ENCODE peak calls at places on chromosomes 3 and 15, in five cellular contexts. V is H1, W is neuronal stem cell, M is mesenchymal stem cell, U is trophoblast cell. Z is an unnamed sample.

GRCh38 chr3:16945330-16945729 is 60.6 kb downstream of the PLCL2 start:
- DNase-seq in V (no peak), W (no peak), M (no peak), U (no peak), Z (no peak)

GRCh38 chr3:134148534-134148933 is 102.1 kb downstream of the RYK start:
- DNase-seq in V (no peak), W (no peak), M (no peak), U (no peak), Z (no peak)

GRCh38 chr3:43762486-43762885 is 71.7 kb downstream of the ABHD5 start:
- DNase-seq in V (no peak), W (no peak), M (no peak), U (peak), Z (no peak)

GRCh38 chr3:119558528-119559339 is 680 bp downstream of the CD80 start:
- DNase-seq in V (no peak), W (no peak), M (no peak), U (no peak), Z (no peak)

GRCh38 chr3:168884353-168884903 is 779.1 kb downstream of the MECOM start:
- DNase-seq in V (no peak), W (no peak), M (peak), U (no peak), Z (no peak)

GRCh38 chr3:8987673-8988655 is 24.7 kb upstream of the RAD18 start:
- DNase-seq in V (peak), W (peak), M (peak), U (no peak), Z (peak)

GRCh38 chr3:25820372-25820771 is 30.5 kb downstream of the OXSM start:
- DNase-seq in V (no peak), W (no peak), M (peak), U (no peak), Z (peak)

GRCh38 chr15:62067448-62068044 is 769 bp downstream of the C2CD4A start:
- DNase-seq in V (peak), W (peak), M (peak), U (peak), Z (peak)

GRCh38 chr15:52803543-52804306 is 13.6 kb upstream of the ONECUT1 start:
- DNase-seq in V (no peak), W (peak), M (no peak), U (no peak), Z (no peak)

GRCh38 chr15:48644827-48645557 is 517 bp downstream of the FBN1 start:
- DNase-seq in V (peak), W (peak), M (peak), U (peak), Z (peak)

GRCh38 chr15:40197434-40197833 is 36.6 kb downstream of the BUB1B start:
- DNase-seq in V (no peak), W (no peak), M (no peak), U (no peak), Z (no peak)

GRCh38 chr15:69200773-69201745 is 40.6 kb downstream of the GLCE start:
- DNase-seq in V (no peak), W (no peak), M (no peak), U (no peak), Z (no peak)

GRCh38 chr15:82995076-82995475 is 9.1 kb downstream of the RAMAC start:
- DNase-seq in V (no peak), W (no peak), M (no peak), U (no peak), Z (no peak)

GRCh38 chr3:57757642-57758297 is 1.7 kb downstream of the SLMAP start:
- DNase-seq in V (no peak), W (peak), M (peak), U (peak), Z (no peak)

GRCh38 chr15:48796930-48797329 is 13.9 kb downstream of the CEP152 start:
- DNase-seq in V (no peak), W (no peak), M (peak), U (no peak), Z (no peak)

GRCh38 chr3:183117046-183117445 is 17.8 kb upstream of the MCCC1 start:
- DNase-seq in V (no peak), W (no peak), M (no peak), U (peak), Z (no peak)

GRCh38 chr15:75349851-75350588 is 3.2 kb downstream of the NEIL1 start:
- DNase-seq in V (no peak), W (no peak), M (no peak), U (no peak), Z (peak)

GRCh38 chr3:170991664-170992063 is 34.9 kb downstream of the SLC2A2 start:
- DNase-seq in V (no peak), W (no peak), M (no peak), U (no peak), Z (no peak)

GRCh38 chr15:63156708-63157065 is 590 bp downstream of the RPS27L start:
- DNase-seq in V (no peak), W (peak), M (peak), U (peak), Z (no peak)

GRCh38 chr3:171134170-171134569 is 107.7 kb upstream of the SLC2A2 start:
- DNase-seq in V (no peak), W (no peak), M (peak), U (no peak), Z (no peak)

GRCh38 chr15:90483640-90484039 is 46.1 kb upstream of the CRTC3 start:
- DNase-seq in V (no peak), W (no peak), M (no peak), U (no peak), Z (no peak)

GRCh38 chr15:90483012-90483307 is 46.8 kb upstream of the CRTC3 start:
- DNase-seq in V (no peak), W (no peak), M (no peak), U (no peak), Z (no peak)

GRCh38 chr15:90479656-90480055 is 50.1 kb upstream of the CRTC3 start:
- DNase-seq in V (no peak), W (no peak), M (no peak), U (peak), Z (no peak)

GRCh38 chr15:90481023-90481422 is 48.7 kb upstream of the CRTC3 start:
- DNase-seq in V (no peak), W (no peak), M (peak), U (no peak), Z (no peak)

DNA sequence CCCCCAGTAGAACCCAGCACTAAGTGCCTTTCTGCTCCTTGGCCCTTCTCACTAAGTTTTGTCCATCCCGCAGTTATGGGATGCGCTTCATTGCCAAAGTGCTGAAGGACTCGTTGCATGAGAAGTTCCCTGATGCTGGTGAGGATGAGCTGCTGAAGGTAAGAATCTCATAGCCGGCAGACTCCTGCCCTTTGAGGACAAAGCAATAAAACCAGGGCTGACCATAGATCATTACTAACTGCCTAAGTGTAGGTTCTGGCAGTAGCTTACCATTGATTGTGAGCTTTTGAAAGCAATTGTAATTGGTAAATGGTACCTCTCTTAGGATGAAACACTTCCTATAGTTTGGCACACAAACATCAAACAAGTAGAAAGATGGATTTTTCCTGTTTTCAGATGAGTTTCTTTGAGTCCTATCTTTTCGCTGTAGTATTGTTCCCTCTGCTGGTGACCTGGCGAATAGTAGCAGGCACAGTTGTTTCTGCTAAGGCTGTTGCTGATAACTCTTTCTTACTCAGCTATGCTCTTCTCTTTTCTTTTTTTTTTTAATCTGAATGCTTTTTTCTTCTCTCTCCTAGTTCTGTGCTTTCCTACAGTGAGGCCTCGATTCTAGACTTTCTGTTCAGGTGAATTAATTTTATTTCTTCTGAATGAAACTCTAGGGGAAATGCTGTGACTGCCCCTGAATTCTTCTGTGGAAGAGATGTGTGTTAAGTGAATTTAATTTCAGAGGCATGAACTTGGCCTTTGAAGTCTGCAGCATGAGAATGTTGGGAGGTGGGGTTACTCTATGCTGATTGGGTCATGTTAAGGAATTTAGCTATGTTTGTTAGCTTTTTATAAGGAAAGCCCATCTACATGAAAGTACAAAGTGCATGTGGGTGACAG is 47.4 kb upstream of the CRTC3 start:
- DNase-seq in V (peak), W (peak), M (peak), U (peak), Z (peak)
- H3K27ac ChIP-seq in V (no peak), W (no peak), M (no peak), U (no peak), Z (no peak)

DNA sequence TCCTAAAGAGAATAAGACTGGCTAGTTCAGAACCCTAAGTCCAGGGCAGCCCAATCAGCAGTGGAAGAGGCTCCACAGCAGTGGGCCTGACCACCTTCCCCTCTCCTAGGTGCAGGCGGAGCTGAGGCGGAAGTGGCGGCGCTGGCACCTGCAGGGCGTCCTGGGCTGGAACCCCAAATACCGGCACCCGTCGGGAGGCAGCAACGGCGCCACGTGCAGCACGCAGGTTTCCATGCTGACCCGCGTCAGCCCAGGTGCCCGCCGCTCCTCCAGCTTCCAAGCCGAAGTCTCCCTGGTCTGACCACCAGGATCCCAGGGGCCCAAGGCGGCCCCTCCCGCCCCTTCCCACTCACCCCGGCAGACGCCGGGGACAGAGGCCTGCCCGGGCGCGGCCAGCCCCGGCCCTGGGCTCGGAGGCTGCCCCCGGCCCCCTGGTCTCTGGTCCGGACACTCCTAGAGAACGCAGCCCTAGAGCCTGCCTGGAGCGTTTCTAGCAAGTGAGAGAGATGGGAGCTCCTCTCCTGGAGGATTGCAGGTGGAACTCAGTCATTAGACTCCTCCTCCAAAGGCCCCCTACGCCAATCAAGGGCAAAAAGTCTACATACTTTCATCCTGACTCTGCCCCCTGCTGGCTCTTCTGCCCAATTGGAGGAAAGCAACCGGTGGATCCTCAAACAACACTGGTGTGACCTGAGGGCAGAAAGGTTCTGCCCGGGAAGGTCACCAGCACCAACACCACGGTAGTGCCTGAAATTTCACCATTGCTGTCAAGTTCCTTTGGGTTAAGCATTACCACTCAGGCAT is 33.7 kb downstream of the VIPR1 start:
- DNase-seq in V (peak), W (peak), M (peak), U (peak), Z (peak)
- H2BK12ac ChIP-seq in V (no peak), W (no peak), M (no peak), U (no peak), Z (no peak)

DNA sequence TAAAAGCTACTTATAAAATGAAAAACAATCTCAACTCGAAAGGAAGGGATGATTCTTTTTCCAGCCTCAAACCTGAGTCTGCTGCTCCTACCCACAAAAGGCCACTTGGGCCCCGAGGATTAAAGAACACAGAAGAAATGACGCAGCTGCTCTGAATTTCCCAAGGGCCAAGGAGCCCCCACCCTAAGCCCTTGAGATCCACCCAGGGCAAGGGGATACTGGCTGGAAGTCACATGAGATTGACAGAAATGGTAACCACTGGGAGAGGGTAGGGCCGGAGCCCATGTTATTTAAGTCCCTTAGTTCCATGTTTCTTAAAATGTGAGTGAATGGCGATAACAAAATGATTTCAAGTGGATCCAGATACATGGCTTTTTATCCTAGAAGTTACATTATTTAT is 17.0 kb downstream of the IGDCC4 start:
- DNase-seq in V (no peak), W (no peak), M (no peak), U (no peak), Z (peak)
- H3K27ac ChIP-seq in V (no peak), W (no peak), M (no peak), U (no peak), Z (no peak)

DNA sequence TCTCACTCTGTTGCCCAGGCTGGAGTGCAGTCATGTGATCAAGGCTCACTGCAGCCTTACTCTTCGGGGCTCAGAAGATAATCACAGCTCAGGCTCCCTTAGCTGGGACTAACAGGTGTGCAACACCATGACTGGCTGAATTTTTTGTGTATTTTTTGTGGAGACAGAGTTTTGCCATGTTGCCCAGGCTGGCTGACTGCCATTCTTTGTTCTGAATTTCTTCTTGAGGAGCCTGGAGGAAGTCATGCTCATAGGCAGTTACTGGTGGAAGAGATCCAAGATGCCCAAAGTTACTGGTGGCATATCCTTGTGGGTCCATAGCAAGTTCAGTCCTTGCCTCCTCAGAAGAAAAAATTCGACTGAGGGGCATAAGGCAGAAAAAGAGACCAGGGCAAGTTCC is 16.6 kb upstream of the UBP1 start:
- DNase-seq in V (no peak), W (no peak), M (no peak), U (no peak), Z (no peak)
- H2BK12ac ChIP-seq in V (no peak), W (no peak), M (no peak), U (no peak), Z (no peak)

DNA sequence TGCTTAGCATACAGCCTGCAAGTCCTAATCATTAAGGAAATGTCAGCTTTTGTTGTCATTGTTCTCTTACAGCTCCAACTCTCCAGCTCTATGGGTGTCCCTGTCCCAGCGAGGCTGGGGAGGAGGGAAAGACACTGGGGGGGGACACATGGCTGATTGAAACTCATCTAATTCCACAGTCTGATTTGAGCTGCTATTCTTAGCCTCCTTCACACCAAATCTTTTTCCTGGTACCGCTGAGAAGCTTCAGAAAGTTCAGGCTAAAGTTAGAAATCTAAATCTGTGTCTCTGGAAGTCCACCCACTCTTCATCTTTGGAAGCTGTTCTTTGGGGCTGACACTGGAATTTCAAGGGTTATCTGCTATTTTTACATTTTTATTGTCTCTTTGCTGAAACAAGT is 61.3 kb upstream of the RASGRP1 start:
- DNase-seq in V (no peak), W (no peak), M (no peak), U (no peak), Z (no peak)
- H3K27ac ChIP-seq in V (no peak), W (no peak), M (no peak), U (no peak), Z (no peak)

DNA sequence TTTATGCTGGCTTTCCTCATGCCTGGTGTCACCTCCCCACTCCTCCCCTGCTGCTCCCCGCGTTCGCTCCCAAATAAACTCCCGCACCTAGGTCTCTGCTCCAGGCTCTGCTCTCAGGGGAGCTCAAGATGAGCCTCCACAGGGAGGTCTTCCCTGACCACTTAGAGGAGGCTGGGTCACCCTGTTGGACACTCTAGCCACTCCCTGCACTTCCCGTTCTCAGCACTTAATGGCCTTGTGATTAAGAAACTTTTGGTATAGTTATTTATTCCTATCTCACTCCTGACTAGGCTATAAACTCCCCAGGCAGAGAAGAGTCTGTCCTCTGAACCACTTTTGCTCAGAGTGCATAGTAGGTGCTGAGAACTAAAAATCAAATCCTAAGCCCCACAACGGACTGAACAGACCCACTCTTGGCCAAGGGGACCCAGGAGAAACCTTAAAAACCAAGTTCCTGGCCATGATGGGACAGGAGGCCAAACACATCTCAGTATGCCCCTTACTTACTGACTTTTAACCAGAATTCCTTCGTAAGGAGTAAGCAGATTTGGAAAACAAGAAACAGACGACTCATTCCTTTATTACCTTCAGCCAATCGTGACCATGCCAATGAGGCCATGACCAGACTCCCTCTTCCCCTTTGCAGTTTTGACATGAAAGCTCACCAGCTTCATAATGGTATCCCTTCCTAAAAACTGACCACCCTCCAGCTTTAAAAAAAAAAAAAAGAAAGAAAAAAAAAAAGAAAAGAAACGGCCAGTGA is 69.0 kb upstream of the HRH1 start:
- DNase-seq in V (no peak), W (no peak), M (no peak), U (no peak), Z (no peak)
- H2BK12ac ChIP-seq in V (no peak), W (no peak), M (no peak), U (no peak), Z (no peak)